ENCODE peak calls at places on chromosomes 5 and 9, in five cellular contexts. One of them, this sample, is unnamed.

GRCh38 chr9:14578030-14578429 is 115.2 kb downstream of the ZDHHC21 start:
- DNase-seq in T-cell: no peak
- DNase-seq in T follicular helper cell: no peak
- DNase-seq in mammary epithelial cell: no peak
- DNase-seq in keratinocyte: no peak
- DNase-seq in this sample: no peak

GRCh38 chr5:1385395-1386273 is 40.7 kb upstream of the CLPTM1L start:
- DNase-seq in T-cell: peak; percentile 73
- DNase-seq in T follicular helper cell: peak; percentile 65
- DNase-seq in mammary epithelial cell: peak; percentile 33
- DNase-seq in keratinocyte: peak; percentile 4
- DNase-seq in this sample: peak; percentile 56

GRCh38 chr5:94893404-94894145 is 275.1 kb downstream of the SLF1 start:
- DNase-seq in T-cell: no peak
- DNase-seq in T follicular helper cell: no peak
- DNase-seq in mammary epithelial cell: no peak
- DNase-seq in keratinocyte: no peak
- DNase-seq in this sample: peak; percentile 19

GRCh38 chr5:54013556-54014157 is 296.7 kb downstream of the ARL15 start:
- DNase-seq in T-cell: no peak
- DNase-seq in T follicular helper cell: no peak
- DNase-seq in mammary epithelial cell: peak; percentile 88
- DNase-seq in keratinocyte: peak; percentile 38
- DNase-seq in this sample: peak; percentile 97

GRCh38 chr9:73011956-73012355 is 59.1 kb upstream of the ALDH1A1 start:
- DNase-seq in T-cell: no peak
- DNase-seq in T follicular helper cell: no peak
- DNase-seq in mammary epithelial cell: no peak
- DNase-seq in keratinocyte: no peak
- DNase-seq in this sample: no peak

GRCh38 chr5:127801751-127802476 is 98.7 kb downstream of the CCDC192 start:
- DNase-seq in T-cell: no peak
- DNase-seq in T follicular helper cell: no peak
- DNase-seq in mammary epithelial cell: no peak
- DNase-seq in keratinocyte: no peak
- DNase-seq in this sample: peak; percentile 40

GRCh38 chr5:150044334-150044681 is 42.0 kb downstream of the CSF1R start:
- DNase-seq in T-cell: no peak
- DNase-seq in T follicular helper cell: no peak
- DNase-seq in mammary epithelial cell: peak; percentile 35
- DNase-seq in keratinocyte: no peak
- DNase-seq in this sample: peak; percentile 49

GRCh38 chr5:33167541-33167940 is 273.2 kb upstream of the TARS1 start:
- DNase-seq in T-cell: no peak
- DNase-seq in T follicular helper cell: no peak
- DNase-seq in mammary epithelial cell: no peak
- DNase-seq in keratinocyte: no peak
- DNase-seq in this sample: no peak

GRCh38 chr9:137482094-137482781 is 23.1 kb upstream of the NSMF start:
- DNase-seq in T-cell: no peak
- DNase-seq in T follicular helper cell: no peak
- DNase-seq in mammary epithelial cell: peak; percentile 89
- DNase-seq in keratinocyte: no peak
- DNase-seq in this sample: peak; percentile 78

GRCh38 chr5:11396867-11397266 is 507.4 kb downstream of the CTNND2 start:
- DNase-seq in T-cell: no peak
- DNase-seq in T follicular helper cell: no peak
- DNase-seq in mammary epithelial cell: no peak
- DNase-seq in keratinocyte: no peak
- DNase-seq in this sample: no peak

GRCh38 chr5:176899296-176899891 is at the start of gene HK3:
- DNase-seq in T-cell: no peak
- DNase-seq in T follicular helper cell: no peak
- DNase-seq in mammary epithelial cell: no peak
- DNase-seq in keratinocyte: no peak
- DNase-seq in this sample: no peak

GRCh38 chr5:125899006-125899405 is 524.2 kb upstream of the GRAMD2B start:
- DNase-seq in T-cell: no peak
- DNase-seq in T follicular helper cell: no peak
- DNase-seq in mammary epithelial cell: no peak
- DNase-seq in keratinocyte: no peak
- DNase-seq in this sample: no peak

GRCh38 chr9:88313364-88314220 is 74.7 kb upstream of the SPIN1 start:
- DNase-seq in T-cell: no peak
- DNase-seq in T follicular helper cell: no peak
- DNase-seq in mammary epithelial cell: no peak
- DNase-seq in keratinocyte: no peak
- DNase-seq in this sample: no peak

This sample was measured in epithelial cell of esophagus.